ENCODE peak calls at places on chromosomes 11 and 22, in ten cellular contexts. One of them, this sample, is unnamed.
A peak's percentile ranks its signal among the peaks of the same experiment; 100 is the strongest.

GRCh38 chr11:110199184-110199981 is 97.0 kb downstream of the RDX start:
- DNase-seq in EL: no peak
- DNase-seq in naive thymus-derived CD8-positive, alpha-beta T cell: no peak
- DNase-seq in fibroblast of mammary gland: peak; percentile 86
- DNase-seq in BJ: no peak
- DNase-seq in Calu3: no peak
- DNase-seq in NCI-H1930: no peak
- DNase-seq in kidney tubule cell: no peak
- DNase-seq in stimulated activated CD4-positive, alpha-beta T cell treated with anti-CD3 and anti-CD28 coated beads, TNF-alpha, amount 100 ng/mL, for 48 hours: no peak
- DNase-seq in brain microvascular endothelial cell: no peak
- DNase-seq in this sample: peak; percentile 64

GRCh38 chr11:77175869-77176539 is 48.0 kb downstream of the MYO7A start:
- DNase-seq in EL: no peak
- DNase-seq in naive thymus-derived CD8-positive, alpha-beta T cell: no peak
- DNase-seq in fibroblast of mammary gland: no peak
- DNase-seq in BJ: no peak
- DNase-seq in Calu3: no peak
- DNase-seq in NCI-H1930: no peak
- DNase-seq in kidney tubule cell: no peak
- DNase-seq in stimulated activated CD4-positive, alpha-beta T cell treated with anti-CD3 and anti-CD28 coated beads, TNF-alpha, amount 100 ng/mL, for 48 hours: no peak
- DNase-seq in brain microvascular endothelial cell: no peak
- DNase-seq in this sample: no peak

GRCh38 chr11:18332302-18332701 is 9.9 kb downstream of the GTF2H1 start:
- DNase-seq in EL: no peak
- DNase-seq in naive thymus-derived CD8-positive, alpha-beta T cell: no peak
- DNase-seq in fibroblast of mammary gland: no peak
- DNase-seq in BJ: no peak
- DNase-seq in Calu3: no peak
- DNase-seq in NCI-H1930: no peak
- DNase-seq in kidney tubule cell: peak; percentile 39
- DNase-seq in stimulated activated CD4-positive, alpha-beta T cell treated with anti-CD3 and anti-CD28 coated beads, TNF-alpha, amount 100 ng/mL, for 48 hours: no peak
- DNase-seq in brain microvascular endothelial cell: no peak
- DNase-seq in this sample: no peak

GRCh38 chr22:37273126-37273845 is 9.0 kb upstream of the CYTH4 start:
- DNase-seq in EL: peak; percentile 78
- DNase-seq in naive thymus-derived CD8-positive, alpha-beta T cell: no peak
- DNase-seq in fibroblast of mammary gland: peak; percentile 78
- DNase-seq in BJ: peak; percentile 52
- DNase-seq in Calu3: no peak
- DNase-seq in NCI-H1930: no peak
- DNase-seq in kidney tubule cell: peak; percentile 56
- DNase-seq in stimulated activated CD4-positive, alpha-beta T cell treated with anti-CD3 and anti-CD28 coated beads, TNF-alpha, amount 100 ng/mL, for 48 hours: no peak
- DNase-seq in brain microvascular endothelial cell: peak; percentile 74
- DNase-seq in this sample: peak; percentile 35

GRCh38 chr11:79147731-79148130 is 293.1 kb downstream of the TENM4 start:
- DNase-seq in EL: no peak
- DNase-seq in naive thymus-derived CD8-positive, alpha-beta T cell: no peak
- DNase-seq in fibroblast of mammary gland: no peak
- DNase-seq in BJ: no peak
- DNase-seq in Calu3: no peak
- DNase-seq in NCI-H1930: no peak
- DNase-seq in kidney tubule cell: no peak
- DNase-seq in stimulated activated CD4-positive, alpha-beta T cell treated with anti-CD3 and anti-CD28 coated beads, TNF-alpha, amount 100 ng/mL, for 48 hours: no peak
- DNase-seq in brain microvascular endothelial cell: no peak
- DNase-seq in this sample: no peak

GRCh38 chr11:91819743-91820142 is 404.9 kb upstream of the FAT3 start:
- DNase-seq in EL: no peak
- DNase-seq in naive thymus-derived CD8-positive, alpha-beta T cell: no peak
- DNase-seq in fibroblast of mammary gland: no peak
- DNase-seq in BJ: no peak
- DNase-seq in Calu3: no peak
- DNase-seq in NCI-H1930: no peak
- DNase-seq in kidney tubule cell: no peak
- DNase-seq in stimulated activated CD4-positive, alpha-beta T cell treated with anti-CD3 and anti-CD28 coated beads, TNF-alpha, amount 100 ng/mL, for 48 hours: no peak
- DNase-seq in brain microvascular endothelial cell: no peak
- DNase-seq in this sample: no peak

GRCh38 chr11:107929611-107930200 is 1.5 kb downstream of the RAB39A start:
- DNase-seq in EL: no peak
- DNase-seq in naive thymus-derived CD8-positive, alpha-beta T cell: no peak
- DNase-seq in fibroblast of mammary gland: peak; percentile 2
- DNase-seq in BJ: no peak
- DNase-seq in Calu3: no peak
- DNase-seq in NCI-H1930: no peak
- DNase-seq in kidney tubule cell: peak; percentile 29
- DNase-seq in stimulated activated CD4-positive, alpha-beta T cell treated with anti-CD3 and anti-CD28 coated beads, TNF-alpha, amount 100 ng/mL, for 48 hours: no peak
- DNase-seq in brain microvascular endothelial cell: no peak
- DNase-seq in this sample: no peak

GRCh38 chr11:78371221-78371899 is 46.3 kb downstream of the GAB2 start:
- DNase-seq in EL: no peak
- DNase-seq in naive thymus-derived CD8-positive, alpha-beta T cell: no peak
- DNase-seq in fibroblast of mammary gland: peak; percentile 15
- DNase-seq in BJ: no peak
- DNase-seq in Calu3: no peak
- DNase-seq in NCI-H1930: peak; percentile 80
- DNase-seq in kidney tubule cell: no peak
- DNase-seq in stimulated activated CD4-positive, alpha-beta T cell treated with anti-CD3 and anti-CD28 coated beads, TNF-alpha, amount 100 ng/mL, for 48 hours: no peak
- DNase-seq in brain microvascular endothelial cell: no peak
- DNase-seq in this sample: no peak

GRCh38 chr11:17985517-17985916 is 27.3 kb downstream of the SERGEF start:
- DNase-seq in EL: peak; percentile 9
- DNase-seq in naive thymus-derived CD8-positive, alpha-beta T cell: no peak
- DNase-seq in fibroblast of mammary gland: peak; percentile 47
- DNase-seq in BJ: no peak
- DNase-seq in Calu3: peak; percentile 48
- DNase-seq in NCI-H1930: no peak
- DNase-seq in kidney tubule cell: peak; percentile 88
- DNase-seq in stimulated activated CD4-positive, alpha-beta T cell treated with anti-CD3 and anti-CD28 coated beads, TNF-alpha, amount 100 ng/mL, for 48 hours: no peak
- DNase-seq in brain microvascular endothelial cell: no peak
- DNase-seq in this sample: peak; percentile 91

GRCh38 chr11:116910378-116910777 is 73.0 kb upstream of the APOA1 start:
- DNase-seq in EL: no peak
- DNase-seq in naive thymus-derived CD8-positive, alpha-beta T cell: no peak
- DNase-seq in fibroblast of mammary gland: peak; percentile 49
- DNase-seq in BJ: no peak
- DNase-seq in Calu3: no peak
- DNase-seq in NCI-H1930: no peak
- DNase-seq in kidney tubule cell: no peak
- DNase-seq in stimulated activated CD4-positive, alpha-beta T cell treated with anti-CD3 and anti-CD28 coated beads, TNF-alpha, amount 100 ng/mL, for 48 hours: no peak
- DNase-seq in brain microvascular endothelial cell: no peak
- DNase-seq in this sample: peak; percentile 4

GRCh38 chr11:73234403-73235181 is 16.5 kb downstream of the P2RY2 start:
- DNase-seq in EL: no peak
- DNase-seq in naive thymus-derived CD8-positive, alpha-beta T cell: no peak
- DNase-seq in fibroblast of mammary gland: no peak
- DNase-seq in BJ: no peak
- DNase-seq in Calu3: no peak
- DNase-seq in NCI-H1930: no peak
- DNase-seq in kidney tubule cell: no peak
- DNase-seq in stimulated activated CD4-positive, alpha-beta T cell treated with anti-CD3 and anti-CD28 coated beads, TNF-alpha, amount 100 ng/mL, for 48 hours: no peak
- DNase-seq in brain microvascular endothelial cell: no peak
- DNase-seq in this sample: no peak

GRCh38 chr11:65524747-65525658 is at the start of gene SCYL1:
- DNase-seq in EL: peak; percentile 74
- DNase-seq in naive thymus-derived CD8-positive, alpha-beta T cell: peak; percentile 76
- DNase-seq in fibroblast of mammary gland: peak; percentile 71
- DNase-seq in BJ: no peak
- DNase-seq in Calu3: peak; percentile 75
- DNase-seq in NCI-H1930: peak; percentile 38
- DNase-seq in kidney tubule cell: peak; percentile 77
- DNase-seq in stimulated activated CD4-positive, alpha-beta T cell treated with anti-CD3 and anti-CD28 coated beads, TNF-alpha, amount 100 ng/mL, for 48 hours: peak; percentile 80
- DNase-seq in brain microvascular endothelial cell: peak; percentile 53
- DNase-seq in this sample: peak; percentile 71

GRCh38 chr11:122040476-122040875 is 75.5 kb downstream of the BLID start:
- DNase-seq in EL: no peak
- DNase-seq in naive thymus-derived CD8-positive, alpha-beta T cell: no peak
- DNase-seq in fibroblast of mammary gland: no peak
- DNase-seq in BJ: no peak
- DNase-seq in Calu3: no peak
- DNase-seq in NCI-H1930: no peak
- DNase-seq in kidney tubule cell: no peak
- DNase-seq in stimulated activated CD4-positive, alpha-beta T cell treated with anti-CD3 and anti-CD28 coated beads, TNF-alpha, amount 100 ng/mL, for 48 hours: no peak
- DNase-seq in brain microvascular endothelial cell: no peak
- DNase-seq in this sample: no peak

GRCh38 chr22:43136255-43136654 is 6.9 kb downstream of the MCAT start:
- DNase-seq in EL: peak; percentile 41
- DNase-seq in naive thymus-derived CD8-positive, alpha-beta T cell: peak; percentile 25
- DNase-seq in fibroblast of mammary gland: peak; percentile 34
- DNase-seq in BJ: no peak
- DNase-seq in Calu3: peak; percentile 66
- DNase-seq in NCI-H1930: no peak
- DNase-seq in kidney tubule cell: peak; percentile 40
- DNase-seq in stimulated activated CD4-positive, alpha-beta T cell treated with anti-CD3 and anti-CD28 coated beads, TNF-alpha, amount 100 ng/mL, for 48 hours: no peak
- DNase-seq in brain microvascular endothelial cell: no peak
- DNase-seq in this sample: peak; percentile 44